ENCODE peak calls at places on chromosomes 13 and 19, in six cellular contexts. P is stimulated activated CD8-positive, alpha-beta memory T cell treated with anti-CD3 and anti-CD28 coated beads, Interleukin-15, amount 100 ng/mL, for 4 hours; F is stimulated activated naive B cell treated with anti-CD40 and anti-IgM and Interleukin-4, amounts not matched to agents 10 μg/mL and 1 μg/mL and 100 μg/mL, for 72 hours; A is kidney epithelial cell; K is germinal center; B is GM12892. Y is an unnamed sample.

GRCh38 chr19:57888494-57889231 is at the start of gene ZNF814:
- DNase-seq in F (peak), P (peak), A (peak), B (peak), K (peak), Y (peak)

GRCh38 chr13:37889102-37889501 is 19.5 kb upstream of the TRPC4 start:
- DNase-seq in F (no peak), P (no peak), A (no peak), B (no peak), K (no peak), Y (no peak)

GRCh38 chr19:35716735-35716984 is 1.1 kb upstream of the KMT2B start:
- DNase-seq in P (no peak), F (no peak), A (no peak), B (no peak), K (peak), Y (peak)

GRCh38 chr13:85108356-85108755 is 690.9 kb downstream of the SLITRK6 start:
- DNase-seq in F (no peak), P (no peak), B (no peak), K (no peak), A (no peak), Y (no peak)

GRCh38 chr13:42361701-42362100 is 89.7 kb downstream of the AKAP11 start:
- DNase-seq in K (no peak), B (no peak), P (no peak), F (no peak), A (no peak), Y (no peak)

GRCh38 chr13:44068737-44069136 is 189.0 kb downstream of the LACC1 start:
- DNase-seq in B (no peak), F (no peak), A (no peak), K (no peak), P (no peak), Y (no peak)

GRCh38 chr13:46184277-46184699 is 2.3 kb upstream of the LCP1 start:
- DNase-seq in A (no peak), K (peak), P (peak), F (peak), B (no peak), Y (no peak)

GRCh38 chr13:40895715-40896184 is 106.3 kb downstream of the SLC25A15 start:
- DNase-seq in B (no peak), A (no peak), F (no peak), K (no peak), P (no peak), Y (no peak)

GRCh38 chr13:73273737-73274136 is 214.9 kb downstream of the KLF5 start:
- DNase-seq in F (no peak), K (no peak), B (no peak), P (no peak), A (peak), Y (no peak)

GRCh38 chr13:113291997-113292862 is 4.8 kb upstream of the LAMP1 start:
- DNase-seq in A (no peak), K (no peak), F (no peak), B (no peak), P (no peak), Y (no peak)

GRCh38 chr13:57823704-57824103 is 192.2 kb downstream of the PCDH17 start:
- DNase-seq in B (no peak), F (no peak), P (no peak), A (no peak), K (no peak), Y (no peak)

GRCh38 chr19:10763399-10763798 is 45.5 kb downstream of the DNM2 start:
- DNase-seq in P (no peak), B (no peak), A (no peak), K (no peak), F (no peak), Y (no peak)

GRCh38 chr13:110382229-110382628 is 75.1 kb downstream of the COL4A2 start:
- DNase-seq in B (no peak), P (no peak), K (no peak), A (peak), F (no peak), Y (no peak)

GRCh38 chr19:48969276-48970138 is 4.4 kb downstream of the FTL start:
- DNase-seq in A (no peak), P (no peak), K (no peak), F (no peak), B (no peak), Y (no peak)

GRCh38 chr13:98254541-98254940 is 77.5 kb upstream of the RNF113B start:
- DNase-seq in P (no peak), K (no peak), F (no peak), A (no peak), B (no peak), Y (no peak)

GRCh38 chr13:98873377-98874028 is 104.4 kb downstream of the DOCK9 start:
- DNase-seq in A (no peak), P (no peak), K (no peak), B (no peak), F (no peak), Y (no peak)

GRCh38 chr13:80903911-80904310 is 563.0 kb upstream of the SPRY2 start:
- DNase-seq in F (no peak), K (no peak), B (no peak), P (no peak), A (no peak), Y (no peak)

GRCh38 chr13:114067381-114067885 is 65.0 kb downstream of the RASA3 start:
- DNase-seq in P (no peak), B (no peak), F (peak), K (peak), A (no peak), Y (no peak)

GRCh38 chr13:75959861-75960481 is 323.8 kb downstream of the LMO7 start:
- DNase-seq in F (no peak), B (no peak), K (no peak), A (no peak), P (no peak), Y (no peak)

GRCh38 chr13:44487989-44488388 is 88.1 kb downstream of the TSC22D1 start:
- DNase-seq in F (no peak), A (no peak), P (no peak), K (no peak), B (no peak), Y (no peak)

GRCh38 chr19:53540091-53540490 is 2.1 kb downstream of the ZNF331 start:
- DNase-seq in F (no peak), P (no peak), B (no peak), A (no peak), K (no peak), Y (no peak)

GRCh38 chr13:110560606-110561334 is 752 bp downstream of the RAB20 start:
- DNase-seq in P (no peak), A (no peak), F (no peak), K (no peak), B (no peak), Y (no peak)

GRCh38 chr13:34657716-34658115 is 284.4 kb upstream of the NBEA start:
- DNase-seq in P (no peak), F (no peak), K (no peak), A (peak), B (no peak), Y (no peak)

GRCh38 chr19:55640577-55641375 is at the start of gene ZNF580:
- DNase-seq in F (peak), K (peak), A (no peak), B (peak), P (peak), Y (peak)

GRCh38 chr13:110137677-110138008 is 169.3 kb downstream of the COL4A1 start:
- DNase-seq in B (peak), F (peak), A (peak), K (no peak), P (no peak), Y (no peak)

Y was measured in hippocampal formation.